ENCODE peak calls at places on chromosomes 13 and 19, in ten cellular contexts. C, M, K, Z, G, A, T, Q, S and X are unnamed samples.

GRCh38 chr13:50812242-50812641 is 31.2 kb downstream of the DLEU7 start:
- DNase-seq in C (no peak), M (no peak), K (no peak), Z (no peak), G (no peak), A (no peak), T (no peak), Q (no peak), S (no peak), X (no peak)

GRCh38 chr19:16232568-16232967 is 34.9 kb downstream of the AP1M1 start:
- DNase-seq in C (no peak), M (no peak), K (no peak), Z (no peak), G (peak; percentile 24), A (no peak), T (no peak), Q (no peak), S (no peak), X (no peak)

GRCh38 chr19:44072543-44073401 is 813 bp downstream of the ZNF284 start:
- DNase-seq in C (peak; percentile 20), M (peak; percentile 21), K (no peak), Z (no peak), G (no peak), A (no peak), T (no peak), Q (no peak), S (no peak), X (peak; percentile 7)

GRCh38 chr19:45306040-45306439 is 16.6 kb downstream of the CKM start:
- DNase-seq in C (no peak), M (no peak), K (no peak), Z (no peak), G (no peak), A (no peak), T (no peak), Q (no peak), S (no peak), X (no peak)

GRCh38 chr13:112605531-112605990 is 17.6 kb upstream of the TUBGCP3 start:
- DNase-seq in C (no peak), M (no peak), K (no peak), Z (peak; percentile 27), G (no peak), A (no peak), T (no peak), Q (no peak), S (no peak), X (no peak)

GRCh38 chr19:27777242-27777641 is 1435.7 kb downstream of the UQCRFS1 start:
- DNase-seq in C (no peak), M (no peak), K (no peak), Z (no peak), G (no peak), A (no peak), T (no peak), Q (no peak), S (no peak), X (no peak)

GRCh38 chr19:4051175-4052101 is 15.3 kb downstream of the ZBTB7A start:
- DNase-seq in C (peak; percentile 66), M (peak; percentile 46), K (no peak), Z (peak; percentile 66), G (no peak), A (no peak), T (peak; percentile 49), Q (no peak), S (no peak), X (no peak)

GRCh38 chr13:95641961-95642621 is 2.4 kb downstream of the DZIP1 start:
- DNase-seq in C (peak; percentile 73), M (no peak), K (no peak), Z (peak; percentile 60), G (no peak), A (no peak), T (peak; percentile 27), Q (no peak), S (no peak), X (no peak)

GRCh38 chr19:45498411-45499195 is at the start of gene PPM1N:
- DNase-seq in C (peak; percentile 63), M (no peak), K (no peak), Z (peak; percentile 19), G (peak; percentile 74), A (peak; percentile 44), T (peak; percentile 78), Q (peak; percentile 53), S (no peak), X (peak; percentile 71)

GRCh38 chr13:21075303-21076264 is 14.2 kb upstream of the LATS2 start:
- DNase-seq in C (peak; percentile 59), M (no peak), K (peak; percentile 53), Z (no peak), G (no peak), A (no peak), T (peak; percentile 42), Q (no peak), S (no peak), X (peak; percentile 15)